ENCODE peak calls at places on chromosomes 4 and X, in seven cellular contexts. L is SK-N-SH, T is GM12878, V is K562, B is HCT116, X is H1, H is HepG2. F is an unnamed sample.

GRCh38 chr4:168886361-168886760 is 123.7 kb downstream of the CBR4 start:
- DNase-seq in B (peak), T (no peak), L (no peak), V (no peak), X (no peak), H (no peak), F (no peak)

GRCh38 chrX:118496763-118497079 is 1.1 kb downstream of the DOCK11 start:
- DNase-seq in L (no peak), V (peak), H (no peak), T (no peak), B (no peak), X (no peak), F (no peak)

GRCh38 chr4:80138556-80139538 is 58.5 kb upstream of the PRDM8 start:
- DNase-seq in L (no peak), X (no peak), T (peak), H (no peak), V (no peak), B (no peak), F (no peak)

GRCh38 chr4:78205601-78206000 is 148.5 kb downstream of the FRAS1 start:
- DNase-seq in T (no peak), V (no peak), X (no peak), H (peak), L (peak), B (no peak), F (no peak)

GRCh38 chrX:48703642-48704481 is 7.3 kb downstream of the SUV39H1 start:
- DNase-seq in H (no peak), L (no peak), X (no peak), B (no peak), V (no peak), T (no peak), F (peak)

GRCh38 chrX:19059063-19059462 is 63.2 kb downstream of the ADGRG2 start:
- DNase-seq in B (no peak), T (no peak), H (no peak), X (no peak), L (no peak), V (no peak), F (no peak)

GRCh38 chr4:67394771-67395310 is 150.5 kb downstream of the CENPC start:
- DNase-seq in X (no peak), H (no peak), T (no peak), B (no peak), V (no peak), L (no peak), F (no peak)

GRCh38 chr4:153257966-153258365 is 53.7 kb downstream of the TRIM2 start:
- DNase-seq in B (no peak), L (peak), T (no peak), H (no peak), V (no peak), X (no peak), F (no peak)

GRCh38 chr4:176791591-176792347 is 953 bp downstream of the VEGFC start:
- DNase-seq in H (no peak), L (no peak), T (no peak), B (no peak), X (no peak), V (no peak), F (peak)

GRCh38 chrX:47707031-47707780 is 48.2 kb upstream of the UXT start:
- DNase-seq in T (no peak), B (no peak), L (no peak), V (peak), X (no peak), H (no peak), F (no peak)

GRCh38 chrX:111646515-111646914 is 34.5 kb upstream of the ALG13 start:
- DNase-seq in V (no peak), H (no peak), L (no peak), T (no peak), X (no peak), B (no peak), F (no peak)

GRCh38 chr4:101199507-101200285 is 147.6 kb downstream of the PPP3CA start:
- DNase-seq in T (no peak), B (no peak), H (no peak), X (no peak), L (peak), V (no peak), F (no peak)

GRCh38 chrX:141619336-141619735 is 29.8 kb downstream of the SPANXA2 start:
- DNase-seq in L (no peak), T (no peak), H (no peak), V (no peak), B (no peak), X (no peak), F (no peak)

GRCh38 chr4:129641179-129641578 is 545.2 kb downstream of the C4orf33 start:
- DNase-seq in L (peak), B (peak), V (peak), H (peak), X (peak), T (peak), F (peak)

GRCh38 chr4:100430441-100430840 is 87.4 kb downstream of the EMCN start:
- DNase-seq in X (no peak), B (no peak), V (no peak), H (no peak), T (no peak), L (no peak), F (no peak)

GRCh38 chrX:153635788-153636668 is 11.0 kb upstream of the DUSP9 start:
- DNase-seq in L (peak), X (peak), B (no peak), H (peak), T (no peak), V (peak), F (peak)

GRCh38 chrX:103716967-103717366 is 6.3 kb downstream of the TMEM31 start:
- DNase-seq in X (no peak), H (no peak), L (no peak), V (no peak), T (no peak), B (no peak), F (no peak)
- TF ChIP-seq JUND in X (no peak), H (no peak), L (peak), V (no peak), T (no peak), B (no peak), F (no peak)

DNA sequence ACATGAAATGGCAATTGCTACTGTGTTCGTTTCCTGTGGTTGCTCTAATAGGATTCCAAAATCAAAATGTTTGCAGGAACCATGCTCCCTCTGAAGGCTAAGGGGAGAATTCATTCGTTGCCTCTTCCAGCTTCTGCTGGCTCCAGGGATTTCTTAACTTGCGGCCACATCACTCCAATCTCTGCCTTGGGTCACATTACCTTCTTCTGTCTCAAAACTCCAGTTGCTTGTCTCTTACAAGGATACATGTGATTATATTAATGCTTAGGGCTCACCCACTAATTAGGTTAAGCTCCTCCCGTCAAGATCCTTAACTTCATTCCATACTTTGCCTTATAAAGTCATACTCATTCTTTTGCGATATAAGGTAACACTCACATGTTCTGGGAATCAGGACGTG is 208.4 kb downstream of the RBM46 start:
- DNase-seq in H (no peak), V (no peak), L (no peak), B (no peak), T (no peak), X (no peak), F (no peak)
- TF ChIP-seq JUND in H (no peak), V (no peak), L (no peak), B (no peak), T (no peak), X (no peak), F (no peak)

GRCh38 chr4:10872833-10873517 is 188.4 kb upstream of the CLNK start:
- DNase-seq in B (no peak), X (no peak), T (no peak), V (no peak), L (no peak), H (no peak), F (no peak)
- TF ChIP-seq JUND in B (no peak), X (no peak), T (no peak), V (no peak), L (no peak), H (no peak), F (no peak)

GRCh38 chrX:132508834-132509233 is 20.0 kb upstream of the MBNL3 start:
- DNase-seq in L (no peak), V (no peak), B (no peak), X (no peak), H (no peak), T (no peak), F (no peak)
- TF ChIP-seq JUND in L (no peak), V (no peak), B (no peak), X (no peak), H (no peak), T (no peak), F (no peak)

GRCh38 chr4:155674669-155675071 is 8.0 kb downstream of the GUCY1A1 start:
- DNase-seq in H (no peak), L (no peak), V (no peak), B (no peak), X (no peak), T (no peak), F (no peak)

GRCh38 chr4:155675709-155676429 is 9.2 kb downstream of the GUCY1A1 start:
- DNase-seq in B (no peak), X (no peak), T (no peak), V (no peak), H (no peak), L (no peak), F (no peak)

GRCh38 chr4:155676430-155676825 is 9.8 kb downstream of the GUCY1A1 start:
- DNase-seq in T (no peak), L (no peak), B (no peak), H (no peak), V (no peak), X (no peak), F (no peak)

GRCh38 chr4:155679343-155679742 is 12.7 kb downstream of the GUCY1A1 start:
- DNase-seq in V (no peak), X (no peak), B (no peak), T (no peak), L (no peak), H (no peak), F (peak)

GRCh38 chr4:155678011-155678410 is 11.4 kb downstream of the GUCY1A1 start:
- DNase-seq in T (no peak), V (no peak), B (no peak), L (no peak), X (no peak), H (no peak), F (no peak)
- TF ChIP-seq JUND in T (no peak), V (no peak), B (no peak), L (no peak), X (no peak), H (no peak), F (no peak)

GRCh38 chr4:6095023-6095817 is 77.0 kb upstream of the C4orf50 start:
- DNase-seq in H (no peak), V (no peak), T (no peak), L (no peak), B (no peak), X (no peak), F (peak)
- TF ChIP-seq JUND in H (no peak), V (no peak), T (no peak), L (no peak), B (no peak), X (no peak), F (no peak)

GRCh38 chr4:114281561-114281960 is 302.1 kb upstream of the ARSJ start:
- DNase-seq in X (no peak), H (no peak), B (no peak), T (no peak), V (no peak), L (no peak), F (no peak)
- TF ChIP-seq JUND in X (no peak), H (no peak), B (no peak), T (no peak), V (no peak), L (peak), F (no peak)

DNA sequence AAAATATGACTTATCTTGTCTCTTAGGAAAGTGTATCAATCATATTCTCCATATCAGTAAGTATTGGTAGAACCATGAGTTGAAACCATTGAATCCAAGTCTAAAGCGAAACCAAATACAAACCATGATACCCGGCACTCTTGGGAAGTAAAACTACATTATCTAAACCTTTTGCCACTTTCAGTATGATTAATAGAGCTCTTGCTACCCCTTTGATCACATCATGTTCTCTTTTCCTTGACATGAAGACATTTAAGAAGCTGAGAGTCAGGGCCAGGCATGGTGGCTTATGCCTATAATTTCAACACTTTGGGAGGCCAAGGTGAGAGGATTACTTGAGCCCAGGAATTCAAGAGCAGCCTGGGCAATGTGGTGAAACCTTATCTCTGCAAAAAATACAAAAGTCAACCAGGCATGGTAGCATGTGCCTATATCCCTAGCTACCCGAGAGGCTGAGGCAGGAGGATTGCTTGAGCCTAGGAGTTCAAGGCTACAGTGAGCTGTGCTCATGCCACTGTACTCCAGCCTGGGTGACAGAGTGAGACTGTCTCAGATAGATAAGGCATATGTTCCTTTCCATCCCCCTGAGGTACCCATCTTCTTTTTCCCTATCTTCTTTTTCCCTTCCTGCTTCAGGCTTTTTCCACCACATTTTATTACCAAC is 45.4 kb downstream of the CEP135 start:
- DNase-seq in T (peak), B (no peak), L (no peak), H (no peak), V (peak), X (no peak), F (no peak)
- TF ChIP-seq JUND in T (peak), B (no peak), L (no peak), H (no peak), V (no peak), X (no peak), F (no peak)